ENCODE peak calls at places on chromosomes 3 and 15, in ten cellular contexts. G is heart right ventricle, W is psoas muscle, S is osteoblast, Z is A549, Q is RWPE2, I is fibroblast of lung, T is colonic mucosa, M is left ventricle myocardium inferior, F is vagina. D is an unnamed sample. For H3K4me1, the result is how much of the 10 kb centered on the place peaks cover.

GRCh38 chr3:134652409-134652831 is 1.6 kb upstream of the KY start:
- DNase-seq in G (no peak), W (no peak), S (peak), Z (no peak), Q (no peak), I (peak), T (no peak), M (no peak), F (peak), D (no peak)

GRCh38 chr3:23809294-23809693 is 3.5 kb downstream of the UBE2E1 start:
- DNase-seq in G (no peak), W (no peak), S (peak), Z (no peak), Q (no peak), I (no peak), T (no peak), M (no peak), F (no peak), D (no peak)

GRCh38 chr3:61299343-61299742 is 48.1 kb upstream of the FHIT start:
- DNase-seq in G (no peak), W (no peak), S (no peak), Z (no peak), Q (no peak), I (no peak), T (no peak), M (no peak), F (no peak), D (no peak)

GRCh38 chr3:100710355-100711198 is 1.3 kb downstream of the TFG start:
- DNase-seq in G (peak), W (no peak), S (peak), Z (peak), Q (peak), I (peak), T (peak), M (no peak), F (no peak), D (peak)

GRCh38 chr15:33150516-33150915 is 44.0 kb downstream of the FMN1 start:
- DNase-seq in G (no peak), W (no peak), S (no peak), Z (no peak), Q (no peak), I (no peak), T (no peak), M (no peak), F (no peak), D (no peak)

GRCh38 chr3:134796313-134797079 is 1.4 kb downstream of the EPHB1 start:
- DNase-seq in G (no peak), W (peak), S (peak), Z (no peak), Q (no peak), I (peak), T (no peak), M (no peak), F (peak), D (no peak)

GRCh38 chr3:194346621-194347020 is 4.5 kb downstream of the CPN2 start:
- DNase-seq in G (no peak), W (no peak), S (peak), Z (no peak), Q (no peak), I (no peak), T (no peak), M (no peak), F (no peak), D (no peak)

GRCh38 chr3:115160295-115160694 is 13.2 kb upstream of the ZBTB20 start:
- DNase-seq in G (no peak), W (no peak), S (no peak), Z (no peak), Q (no peak), I (no peak), T (no peak), M (no peak), F (no peak), D (no peak)

GRCh38 chr15:61133361-61133760 is 95.7 kb downstream of the RORA start:
- DNase-seq in G (no peak), W (no peak), S (no peak), Z (no peak), Q (no peak), I (peak), T (no peak), M (no peak), F (no peak), D (peak)

GRCh38 chr3:157390713-157391515 is 45.7 kb upstream of the PTX3 start:
- DNase-seq in G (no peak), W (no peak), S (no peak), Z (no peak), Q (no peak), I (no peak), T (no peak), M (no peak), F (no peak), D (no peak)

GRCh38 chr3:162292409-162292808 is 795.8 kb downstream of the OTOL1 start:
- DNase-seq in G (no peak), W (no peak), S (no peak), Z (no peak), Q (no peak), I (peak), T (no peak), M (no peak), F (no peak), D (no peak)

GRCh38 chr15:69305933-69306568 is 7.3 kb downstream of the PAQR5 start:
- DNase-seq in G (no peak), W (no peak), S (peak), Z (peak), Q (peak), I (peak), T (no peak), M (no peak), F (no peak), D (no peak)

GRCh38 chr3:190281308-190282051 is 40.8 kb downstream of the CLDN1 start:
- DNase-seq in G (no peak), W (no peak), S (peak), Z (no peak), Q (no peak), I (no peak), T (no peak), M (no peak), F (no peak), D (no peak)

GRCh38 chr3:42403737-42404136 is 6.7 kb downstream of the LYZL4 start:
- DNase-seq in G (no peak), W (no peak), S (no peak), Z (no peak), Q (no peak), I (no peak), T (no peak), M (no peak), F (no peak), D (no peak)

GRCh38 chr3:49937081-49937480 is 2.9 kb upstream of the RBM6 start:
- DNase-seq in G (no peak), W (no peak), S (no peak), Z (no peak), Q (no peak), I (no peak), T (no peak), M (no peak), F (no peak), D (no peak)

GRCh38 chr3:13487403-13487802 is 7.3 kb downstream of the HDAC11 start:
- DNase-seq in G (no peak), W (peak), S (peak), Z (no peak), Q (peak), I (no peak), T (no peak), M (peak), F (no peak), D (no peak)

GRCh38 chr3:34067442-34068130 is 269.2 kb downstream of the PDCD6IP start:
- DNase-seq in G (no peak), W (no peak), S (no peak), Z (no peak), Q (no peak), I (no peak), T (no peak), M (no peak), F (no peak), D (no peak)

GRCh38 chr15:41254560-41254959 is 23.5 kb downstream of the CHP1 start:
- DNase-seq in G (no peak), W (no peak), S (no peak), Z (no peak), Q (no peak), I (no peak), T (no peak), M (no peak), F (no peak), D (no peak)
- H3K4me1 ChIP-seq in G (under half), W (under half), S (under half), Z (half or more), Q (under half), I (under half), T (under half), M (under half), F (under half), D (under half)

GRCh38 chr15:89003865-89004725 is 84.2 kb upstream of the ABHD2 start:
- DNase-seq in G (peak), W (peak), S (no peak), Z (peak), Q (no peak), I (peak), T (peak), M (peak), F (no peak), D (no peak)
- TF ChIP-seq CTCF in G (peak), W (peak), S (peak), Z (peak), Q (peak), I (peak), T (no peak), M (peak), F (no peak), D (no peak)

GRCh38 chr3:127789051-127789450 is 33.3 kb downstream of the MGLL start:
- DNase-seq in G (no peak), W (peak), S (peak), Z (no peak), Q (peak), I (no peak), T (no peak), M (no peak), F (no peak), D (no peak)

GRCh38 chr3:127787556-127787955 is 34.8 kb downstream of the MGLL start:
- DNase-seq in G (no peak), W (peak), S (no peak), Z (no peak), Q (peak), I (no peak), T (no peak), M (no peak), F (no peak), D (no peak)

GRCh38 chr3:127787071-127787490 is 35.2 kb downstream of the MGLL start:
- DNase-seq in G (no peak), W (peak), S (no peak), Z (no peak), Q (peak), I (no peak), T (no peak), M (peak), F (no peak), D (peak)

GRCh38 chr3:127787966-127788365 is 34.3 kb downstream of the MGLL start:
- DNase-seq in G (no peak), W (no peak), S (no peak), Z (no peak), Q (no peak), I (no peak), T (no peak), M (no peak), F (no peak), D (no peak)

GRCh38 chr3:127788436-127788835 is 33.9 kb downstream of the MGLL start:
- DNase-seq in G (no peak), W (peak), S (peak), Z (no peak), Q (peak), I (no peak), T (no peak), M (no peak), F (no peak), D (no peak)
- H3K4me1 ChIP-seq in G (half or more), W (half or more), S (under half), Z (half or more), Q (under half), I (half or more), T (under half), M (half or more), F (half or more), D (half or more)

GRCh38 chr15:98586066-98586465 is 62.3 kb upstream of the IGF1R start:
- DNase-seq in G (no peak), W (no peak), S (no peak), Z (no peak), Q (no peak), I (no peak), T (no peak), M (no peak), F (no peak), D (no peak)

GRCh38 chr15:98583758-98584157 is 64.6 kb upstream of the IGF1R start:
- DNase-seq in G (no peak), W (no peak), S (no peak), Z (no peak), Q (no peak), I (no peak), T (no peak), M (no peak), F (no peak), D (no peak)

GRCh38 chr15:98582900-98583554 is 65.3 kb upstream of the IGF1R start:
- DNase-seq in G (no peak), W (no peak), S (no peak), Z (no peak), Q (no peak), I (no peak), T (no peak), M (no peak), F (no peak), D (no peak)

GRCh38 chr15:98580577-98580976 is 67.8 kb upstream of the IGF1R start:
- DNase-seq in G (no peak), W (no peak), S (no peak), Z (no peak), Q (no peak), I (no peak), T (no peak), M (no peak), F (no peak), D (no peak)

GRCh38 chr15:98581715-98582114 is 66.6 kb upstream of the IGF1R start:
- DNase-seq in G (no peak), W (no peak), S (no peak), Z (no peak), Q (no peak), I (no peak), T (no peak), M (no peak), F (no peak), D (no peak)
- TF ChIP-seq CTCF in G (no peak), W (no peak), S (peak), Z (peak), Q (peak), I (no peak), T (no peak), M (peak), F (no peak), D (no peak)

D was measured in gastrocnemius medialis.